ENCODE peak calls at places on chromosomes 5 and 9, in ten cellular contexts. U is activated T-cell treated with anti-CD3 and anti-CD28 coated beads for 1 hour; T is neural crest cell; B is HCT116; V is naive thymus-derived CD4-positive, alpha-beta T cell; Q is iris pigment epithelial cell; M is Kasumi-1; Y is naive thymus-derived CD8-positive, alpha-beta T cell; E is ACHN; Z is A673. D is an unnamed sample.

GRCh38 chr5:39257554-39257953 is 38.2 kb upstream of the FYB1 start:
- DNase-seq in Y (no peak), V (no peak), E (no peak), U (no peak), Q (no peak), Z (no peak), B (no peak), T (no peak), M (no peak), D (no peak)

GRCh38 chr5:155726267-155726666 is 600.7 kb upstream of the SGCD start:
- DNase-seq in E (peak; percentile 16), U (no peak), Q (peak; percentile 24), T (peak; percentile 37), Z (peak; percentile 3), B (no peak), Y (no peak), M (no peak), V (no peak), D (no peak)

GRCh38 chr5:134003957-134004625 is 684 bp downstream of the VDAC1 start:
- DNase-seq in Y (no peak), U (peak; percentile 20), E (peak; percentile 39), B (no peak), V (peak; percentile 19), M (no peak), Z (peak; percentile 44), Q (peak; percentile 65), T (peak; percentile 41), D (no peak)

GRCh38 chr5:174800435-174800834 is 76.1 kb downstream of the MSX2 start:
- DNase-seq in Q (no peak), E (no peak), U (no peak), M (no peak), B (no peak), Z (no peak), Y (no peak), T (no peak), V (no peak), D (no peak)

GRCh38 chr5:407801-408268 is 35.1 kb upstream of the EXOC3 start:
- DNase-seq in T (no peak), M (no peak), B (no peak), Z (no peak), Y (peak; percentile 6), E (no peak), Q (no peak), U (no peak), V (no peak), D (no peak)

GRCh38 chr9:137550958-137551655 is 572 bp upstream of the MRPL41 start:
- DNase-seq in U (no peak), Q (no peak), E (peak; percentile 69), M (peak; percentile 41), V (no peak), T (no peak), Z (no peak), B (peak; percentile 52), Y (no peak), D (no peak)

GRCh38 chr5:43073597-43074546 is 33.8 kb upstream of the ANXA2R start:
- DNase-seq in Y (peak; percentile 55), E (peak; percentile 51), M (peak; percentile 58), U (no peak), B (peak; percentile 32), Q (peak; percentile 46), V (peak; percentile 71), T (no peak), Z (peak; percentile 62), D (no peak)

GRCh38 chr9:36151306-36152210 is 15.0 kb downstream of the GLIPR2 start:
- DNase-seq in E (no peak), Q (peak; percentile 78), B (no peak), Z (peak; percentile 27), U (peak; percentile 77), M (peak; percentile 87), T (no peak), V (peak; percentile 87), Y (peak; percentile 88), D (no peak)

GRCh38 chr9:89418112-89418872 is 79.6 kb downstream of the SEMA4D start:
- DNase-seq in Y (no peak), E (no peak), V (no peak), B (no peak), Z (no peak), U (no peak), M (no peak), T (no peak), Q (peak; percentile 31), D (no peak)

GRCh38 chr5:132378580-132378979 is 9.1 kb downstream of the SLC22A5 start:
- DNase-seq in Y (no peak), B (no peak), U (no peak), Z (no peak), M (no peak), T (no peak), V (no peak), E (peak; percentile 59), Q (peak; percentile 48), D (no peak)

GRCh38 chr5:13516195-13516594 is 428.3 kb downstream of the DNAH5 start:
- DNase-seq in Z (no peak), T (no peak), M (no peak), Q (no peak), B (no peak), V (no peak), Y (no peak), E (no peak), U (no peak), D (no peak)

GRCh38 chr5:181173420-181174342 is 26.3 kb downstream of the OR2V2 start:
- DNase-seq in Y (peak; percentile 72), Q (peak; percentile 91), T (no peak), M (no peak), U (peak; percentile 33), E (peak; percentile 36), Z (peak; percentile 56), V (peak; percentile 46), B (peak; percentile 86), D (peak; percentile 43)

GRCh38 chr9:959914-960313 is 16.5 kb upstream of the DMRT3 start:
- DNase-seq in Y (no peak), B (no peak), U (no peak), E (no peak), V (no peak), M (no peak), Z (no peak), T (no peak), Q (no peak), D (no peak)

GRCh38 chr5:33487256-33487655 is 46.5 kb downstream of the TARS1 start:
- DNase-seq in Q (peak; percentile 47), E (no peak), T (no peak), Y (no peak), U (no peak), B (no peak), M (no peak), V (no peak), Z (no peak), D (no peak)

GRCh38 chr9:21160178-21160577 is 6.3 kb downstream of the IFNA21 start:
- DNase-seq in E (no peak), Z (peak; percentile 52), B (no peak), U (no peak), Q (peak; percentile 77), M (peak; percentile 55), V (no peak), T (no peak), Y (no peak), D (no peak)

GRCh38 chr5:142655339-142656267 is 30.3 kb downstream of the FGF1 start:
- DNase-seq in Q (peak; percentile 71), Y (peak; percentile 61), V (peak; percentile 66), B (peak; percentile 33), M (peak; percentile 71), E (peak; percentile 64), U (peak; percentile 49), Z (peak; percentile 88), T (peak; percentile 91), D (peak; percentile 66)

GRCh38 chr5:6856658-6857057 is 143.4 kb downstream of the TENT4A start:
- DNase-seq in V (no peak), Q (no peak), Y (no peak), B (no peak), E (no peak), U (no peak), T (no peak), M (no peak), Z (no peak), D (no peak)

GRCh38 chr5:43601454-43602260 is 1.3 kb upstream of the NNT start:
- DNase-seq in Z (peak; percentile 68), Q (peak; percentile 43), T (no peak), Y (no peak), M (peak; percentile 23), E (peak; percentile 48), B (no peak), U (no peak), V (no peak), D (peak; percentile 51)

GRCh38 chr5:8188874-8189588 is 320.1 kb downstream of the MTRR start:
- DNase-seq in Y (no peak), T (no peak), B (no peak), U (no peak), E (no peak), Z (no peak), V (no peak), M (peak; percentile 43), Q (no peak), D (no peak)

GRCh38 chr9:131013771-131014676 is 5.0 kb downstream of the LAMC3 start:
- DNase-seq in T (no peak), B (no peak), U (no peak), Z (no peak), E (no peak), Y (no peak), V (no peak), Q (no peak), M (no peak), D (no peak)

GRCh38 chr5:44943637-44944036 is 134.9 kb downstream of the MRPS30 start:
- DNase-seq in B (no peak), U (no peak), Z (no peak), Y (no peak), T (no peak), E (no peak), V (no peak), Q (no peak), M (no peak), D (no peak)

GRCh38 chr9:80320916-80321315 is 749.2 kb downstream of the TLE4 start:
- DNase-seq in M (no peak), T (no peak), Q (peak; percentile 52), B (no peak), V (no peak), E (no peak), U (no peak), Z (no peak), Y (no peak), D (no peak)

GRCh38 chr9:100865111-100865510 is 163.4 kb upstream of the PLPPR1 start:
- DNase-seq in Y (no peak), B (no peak), M (no peak), V (no peak), Z (no peak), E (no peak), U (no peak), T (no peak), Q (no peak), D (no peak)

GRCh38 chr5:33205727-33206410 is 234.9 kb upstream of the TARS1 start:
- DNase-seq in V (no peak), M (no peak), U (no peak), Z (no peak), Y (no peak), B (no peak), Q (no peak), E (no peak), T (no peak), D (no peak)

GRCh38 chr5:98474802-98475201 is 298.7 kb upstream of the RGMB start:
- DNase-seq in M (no peak), U (no peak), V (no peak), B (no peak), Z (no peak), T (no peak), Q (peak; percentile 33), E (no peak), Y (no peak), D (no peak)

GRCh38 chr9:70510157-70510770 is 95.8 kb upstream of the KLF9 start:
- DNase-seq in Y (no peak), U (no peak), Z (peak; percentile 25), Q (no peak), M (no peak), T (peak; percentile 22), B (peak; percentile 24), E (peak; percentile 23), V (no peak), D (no peak)

GRCh38 chr9:130692365-130692764 is 1.2 kb upstream of the EXOSC2 start:
- DNase-seq in M (no peak), E (no peak), T (peak; percentile 76), Y (no peak), Z (no peak), U (no peak), V (no peak), Q (no peak), B (no peak), D (no peak)

GRCh38 chr5:155587458-155587857 is 573.9 kb downstream of the KIF4B start:
- DNase-seq in V (no peak), E (no peak), Y (no peak), M (no peak), T (no peak), U (no peak), Z (no peak), B (no peak), Q (no peak), D (peak; percentile 2)